ENCODE peak calls at places on chromosome 16, in five cellular contexts. Z, C, P, T and Y are unnamed samples.

GRCh38 chr16:21150375-21151001 is at the start of gene DNAH3:
- DNase-seq in Z (no peak), P (no peak), C (peak; percentile 54), T (no peak), Y (no peak)

GRCh38 chr16:28820016-28820415 is 2.8 kb upstream of the ATXN2L start:
- DNase-seq in T (no peak), Z (no peak), P (no peak), C (no peak), Y (no peak)

GRCh38 chr16:87464691-87465300 is 28.0 kb downstream of the ZCCHC14 start:
- DNase-seq in C (peak; percentile 14), Z (peak; percentile 81), P (no peak), T (peak; percentile 45), Y (peak; percentile 76)

GRCh38 chr16:82031116-82032084 is 3.7 kb upstream of the HSD17B2 start:
- DNase-seq in T (peak; percentile 22), P (no peak), C (peak; percentile 41), Z (no peak), Y (no peak)

GRCh38 chr16:48909231-48909630 is 299.3 kb upstream of the N4BP1 start:
- DNase-seq in P (no peak), C (no peak), T (no peak), Z (no peak), Y (no peak)

GRCh38 chr16:24668481-24669001 is 60.9 kb upstream of the TNRC6A start:
- DNase-seq in P (no peak), T (no peak), Z (peak; percentile 18), C (no peak), Y (no peak)

GRCh38 chr16:12496866-12497265 is 306.8 kb downstream of the CPPED1 start:
- DNase-seq in Z (no peak), P (no peak), T (no peak), C (no peak), Y (no peak)

GRCh38 chr16:2895813-2896212 is 12.8 kb downstream of the FLYWCH2 start:
- DNase-seq in C (no peak), P (no peak), Z (no peak), T (no peak), Y (no peak)

GRCh38 chr16:24700549-24701392 is 28.7 kb upstream of the TNRC6A start:
- DNase-seq in T (no peak), Z (peak; percentile 90), P (no peak), C (peak; percentile 77), Y (peak; percentile 30)

GRCh38 chr16:23187341-23187740 is 4.8 kb downstream of the SCNN1G start:
- DNase-seq in Z (no peak), P (no peak), T (no peak), C (no peak), Y (no peak)

GRCh38 chr16:3004781-3005284 is 7.9 kb upstream of the CLDN9 start:
- DNase-seq in C (peak; percentile 76), T (no peak), P (no peak), Z (no peak), Y (no peak)

GRCh38 chr16:10405386-10405939 is 19.6 kb downstream of the ATF7IP2 start:
- DNase-seq in Z (no peak), P (no peak), T (no peak), C (no peak), Y (no peak)

GRCh38 chr16:743794-744500 is 3.1 kb upstream of the CIAO3 start:
- DNase-seq in Z (no peak), T (no peak), C (no peak), P (no peak), Y (no peak)

GRCh38 chr16:57946181-57946801 is 24.6 kb downstream of the CNGB1 start:
- DNase-seq in C (no peak), P (no peak), T (no peak), Z (no peak), Y (no peak)

GRCh38 chr16:50269061-50269705 is 2.8 kb downstream of the ADCY7 start:
- DNase-seq in P (no peak), C (no peak), Z (no peak), T (no peak), Y (no peak)

DNA sequence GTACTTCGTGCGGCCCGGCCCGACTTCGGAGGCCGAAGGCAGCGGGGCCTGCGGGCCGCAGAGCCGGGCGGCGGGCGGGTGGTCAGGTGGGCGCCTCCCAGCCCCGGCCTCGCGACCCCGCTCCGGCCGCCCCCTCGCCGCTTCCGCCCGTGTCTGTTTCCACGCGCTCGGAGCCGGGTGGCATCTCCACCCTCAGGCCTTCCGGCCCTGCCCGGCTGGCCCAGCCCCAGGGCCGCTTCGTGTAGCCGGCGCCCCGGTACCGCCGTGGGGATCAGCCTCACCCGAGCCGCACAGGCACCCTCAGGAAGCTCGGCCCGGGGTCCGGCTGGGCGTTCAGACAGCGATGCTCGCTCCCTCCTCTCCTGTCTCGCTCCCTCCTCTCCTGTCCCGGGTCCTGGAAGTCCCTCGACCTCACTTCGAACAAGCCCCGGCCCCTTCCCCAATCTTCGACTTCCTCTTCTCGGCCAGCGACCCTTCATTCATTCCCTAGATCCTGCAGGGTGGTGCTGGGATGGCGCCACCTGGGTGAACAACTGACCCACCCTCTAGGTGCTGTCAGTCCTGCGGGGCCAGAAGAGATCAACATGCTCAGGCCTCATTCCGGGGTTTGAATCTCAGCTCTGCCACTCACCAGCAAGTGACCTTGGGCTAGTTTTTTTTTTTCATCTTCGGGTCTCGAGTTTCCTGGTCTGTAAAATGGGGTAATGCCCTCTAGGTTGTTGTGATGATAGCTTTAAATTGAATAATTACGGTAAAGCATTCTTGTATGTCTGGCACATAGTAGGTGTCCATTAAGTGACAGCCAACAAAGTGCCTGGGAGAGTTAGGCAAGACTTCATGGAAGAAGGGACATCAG is 611 bp downstream of the VPS4A start:
- DNase-seq in C (peak; percentile 58), P (no peak), T (peak; percentile 49), Z (no peak), Y (no peak)
- TF ChIP-seq CTCF in C (no peak), P (no peak), T (no peak), Z (no peak), Y (no peak)

DNA sequence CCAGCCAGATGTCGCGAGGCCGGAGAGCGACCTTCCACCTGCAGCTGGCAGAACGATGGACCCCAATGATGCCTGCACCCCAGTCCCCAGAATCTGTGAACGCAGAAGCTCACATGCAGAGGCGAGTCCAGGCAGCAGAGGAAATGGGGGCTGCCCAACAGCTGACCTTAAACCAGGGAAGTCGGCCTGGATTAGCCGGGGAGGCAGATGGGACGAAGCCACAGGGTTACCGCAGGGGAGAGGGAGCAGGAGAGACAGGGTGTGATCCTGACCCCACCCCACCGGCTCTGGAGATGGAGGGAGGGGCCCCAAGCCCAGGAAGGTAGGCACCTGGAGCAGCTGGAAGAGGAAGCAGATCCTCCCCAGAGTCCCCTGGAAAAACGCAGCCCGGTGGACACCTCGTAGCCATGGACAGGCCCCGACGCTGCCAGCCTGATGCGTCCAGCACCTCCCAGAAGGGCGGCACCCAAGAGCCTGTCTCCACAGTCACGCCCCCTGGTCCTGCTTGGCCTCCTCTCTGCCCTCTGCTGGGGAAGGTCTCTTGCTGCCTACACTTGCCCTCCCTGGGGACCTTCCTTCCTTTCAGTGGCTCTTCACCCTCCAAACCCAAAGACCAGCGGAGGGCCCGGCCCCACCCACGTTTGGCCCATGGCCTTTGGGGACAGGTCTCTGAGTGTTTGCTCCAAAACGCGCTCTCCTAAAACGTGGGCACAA is 37.3 kb downstream of the PIEZO1 start:
- DNase-seq in C (peak; percentile 90), Z (no peak), T (no peak), P (no peak), Y (no peak)
- TF ChIP-seq CTCF in C (peak; percentile 89), Z (no peak), T (no peak), P (no peak), Y (no peak)

DNA sequence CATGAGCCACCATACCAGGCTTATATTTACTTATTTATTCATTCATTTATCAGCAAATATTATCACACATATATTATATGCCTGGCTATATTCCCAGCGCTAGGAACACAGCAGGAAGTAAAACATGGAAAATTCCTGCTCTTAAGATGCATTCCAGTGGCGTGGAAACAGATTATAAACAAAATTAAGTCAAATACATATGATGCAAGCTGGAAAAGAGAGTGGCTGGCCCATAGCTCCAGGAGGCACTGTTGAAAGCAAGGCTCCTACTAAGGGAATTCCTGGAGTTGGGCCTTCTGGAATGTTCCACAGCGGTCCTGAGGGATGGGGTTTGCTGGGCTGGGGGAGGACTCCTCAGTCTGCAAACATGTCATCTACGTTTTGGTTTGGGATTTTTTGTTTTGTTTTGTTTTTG is 18.4 kb downstream of the ADCY9 start:
- DNase-seq in C (no peak), T (no peak), P (no peak), Z (no peak), Y (no peak)
- TF ChIP-seq CTCF in C (no peak), T (no peak), P (no peak), Z (no peak), Y (no peak)

GRCh38 chr16:70703041-70703834 is 17.4 kb upstream of the MTSS2 start:
- DNase-seq in Z (no peak), C (no peak), P (no peak), T (peak; percentile 38), Y (no peak)
- TF ChIP-seq CTCF in Z (no peak), C (no peak), P (no peak), T (no peak), Y (no peak)

GRCh38 chr16:75022567-75022966 is 23.7 kb downstream of the ZNRF1 start:
- DNase-seq in P (no peak), C (no peak), Z (no peak), T (no peak), Y (no peak)
- TF ChIP-seq CTCF in P (no peak), C (no peak), Z (no peak), T (no peak), Y (no peak)

DNA sequence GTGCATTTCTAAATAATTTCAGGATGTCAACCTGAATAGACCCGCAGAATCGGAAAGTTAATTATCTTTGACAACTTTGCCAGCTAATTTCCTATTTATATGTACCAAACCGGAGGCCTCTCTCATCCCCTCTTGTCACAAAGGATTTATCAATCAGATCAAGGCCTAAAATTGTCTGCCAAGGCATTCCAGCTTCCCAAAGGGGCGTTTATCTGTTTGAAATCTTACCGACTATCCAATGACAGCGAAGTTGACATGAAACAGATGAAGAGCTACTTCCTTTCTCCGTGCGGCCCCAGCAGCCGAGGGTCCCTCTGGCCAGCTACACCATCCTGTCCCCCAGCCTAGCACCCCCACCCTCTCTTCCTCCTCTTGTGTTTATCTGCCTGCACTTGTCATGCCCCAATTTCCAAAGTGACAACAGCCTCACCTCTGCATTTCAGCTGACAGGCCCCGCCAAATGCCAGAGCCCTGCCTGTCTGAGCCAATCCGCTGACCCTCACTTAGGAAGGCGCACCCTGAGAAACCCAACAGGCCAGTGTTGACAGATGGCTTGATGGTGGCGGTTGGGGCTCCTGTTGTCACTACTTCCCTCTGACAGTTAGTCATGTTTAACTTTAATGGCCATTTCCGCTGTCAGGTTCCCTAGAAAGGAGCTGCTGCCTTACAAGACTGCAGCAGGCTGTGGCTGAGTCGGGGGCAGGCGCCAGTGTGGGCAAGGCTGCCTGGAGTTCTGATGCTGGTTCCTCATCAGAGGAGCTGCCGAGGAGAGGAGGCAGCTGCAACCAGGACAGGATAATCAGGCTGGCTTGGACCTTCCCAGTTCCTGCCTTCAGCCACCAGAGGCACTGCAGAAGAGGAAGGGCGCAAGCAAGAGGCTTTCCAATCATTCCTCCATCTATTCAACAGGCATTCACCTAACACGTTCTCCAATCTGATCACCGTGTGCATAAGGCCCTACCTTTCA is 223.4 kb upstream of the DYNLRB2 start:
- DNase-seq in T (no peak), P (no peak), Z (no peak), C (no peak), Y (no peak)
- TF ChIP-seq CTCF in T (peak; percentile 19), P (no peak), Z (no peak), C (no peak), Y (no peak)